ENCODE peak calls at places on chromosome 12, in five cellular contexts. O is AG09319, V is NCI-H1694 treated with DMSO at 0.1 percent for 48 hours, X is hippocampal formation, A is NCI-H1436. D is an unnamed sample.

GRCh38 chr12:113087193-113087592 is 30.7 kb downstream of the DTX1 start:
- DNase-seq in O (no peak), V (no peak), X (no peak), A (no peak), D (no peak)

GRCh38 chr12:122126713-122127597 is 47.1 kb downstream of the IL31 start:
- DNase-seq in O (no peak), V (no peak), X (no peak), A (no peak), D (no peak)

GRCh38 chr12:78494911-78495310 is 369.7 kb upstream of the SYT1 start:
- DNase-seq in O (no peak), V (no peak), X (no peak), A (no peak), D (no peak)

GRCh38 chr12:21677622-21678277 is 20.1 kb upstream of the LDHB start:
- DNase-seq in O (no peak), V (no peak), X (no peak), A (no peak), D (no peak)

GRCh38 chr12:68733661-68734071 is 12.3 kb upstream of the SLC35E3 start:
- DNase-seq in O (peak), V (no peak), X (no peak), A (no peak), D (no peak)

GRCh38 chr12:31387011-31387410 is 61.1 kb upstream of the SINHCAF start:
- DNase-seq in O (no peak), V (no peak), X (no peak), A (no peak), D (no peak)

GRCh38 chr12:98955284-98955683 is 310.2 kb downstream of the APAF1 start:
- DNase-seq in O (no peak), V (peak), X (no peak), A (peak), D (no peak)

GRCh38 chr12:51898937-51899336 is 8.4 kb upstream of the ACVRL1 start:
- DNase-seq in O (no peak), V (no peak), X (no peak), A (no peak), D (no peak)

GRCh38 chr12:13811061-13811460 is 170.3 kb downstream of the GRIN2B start:
- DNase-seq in O (no peak), V (no peak), X (no peak), A (no peak), D (no peak)

GRCh38 chr12:4353785-4354208 is 25.7 kb downstream of the FGF23 start:
- DNase-seq in O (no peak), V (no peak), X (no peak), A (no peak), D (no peak)

GRCh38 chr12:94445662-94446061 is 14.0 kb downstream of the CEP83 start:
- DNase-seq in O (no peak), V (no peak), X (no peak), A (no peak), D (no peak)

GRCh38 chr12:69879007-69879960 is 54.3 kb downstream of the MYRFL start:
- DNase-seq in O (peak), V (peak), X (peak), A (peak), D (peak)

GRCh38 chr12:28882444-28882843 is 266.6 kb upstream of the FAR2 start:
- DNase-seq in O (no peak), V (no peak), X (no peak), A (no peak), D (no peak)

GRCh38 chr12:84463756-84464495 is 448.7 kb downstream of the SLC6A15 start:
- DNase-seq in O (peak), V (no peak), X (no peak), A (no peak), D (no peak)

GRCh38 chr12:125688881-125689280 is 623.6 kb downstream of the AACS start:
- DNase-seq in O (no peak), V (no peak), X (no peak), A (no peak), D (no peak)

GRCh38 chr12:42326466-42327226 is 679 bp downstream of the PPHLN1 start:
- DNase-seq in O (no peak), V (no peak), X (no peak), A (peak), D (no peak)

GRCh38 chr12:112325157-112325556 is 57.1 kb downstream of the HECTD4 start:
- DNase-seq in O (no peak), V (no peak), X (no peak), A (no peak), D (no peak)

GRCh38 chr12:93848453-93849120 is 171.4 kb downstream of the CRADD start:
- DNase-seq in O (no peak), V (no peak), X (no peak), A (no peak), D (no peak)

GRCh38 chr12:88720785-88721650 is 140.7 kb upstream of the KITLG start:
- DNase-seq in O (no peak), V (no peak), X (no peak), A (no peak), D (no peak)

GRCh38 chr12:76399040-76399439 is 50.8 kb upstream of the BBS10 start:
- DNase-seq in O (no peak), V (no peak), X (no peak), A (no peak), D (no peak)

GRCh38 chr12:131380961-131381705 is 329.8 kb upstream of the SFSWAP start:
- DNase-seq in O (no peak), V (no peak), X (no peak), A (no peak), D (no peak)

GRCh38 chr12:69885656-69886055 is 60.6 kb downstream of the MYRFL start:
- DNase-seq in O (no peak), V (peak), X (no peak), A (no peak), D (no peak)

GRCh38 chr12:65556676-65557424 is 267.4 kb upstream of the HMGA2 start:
- DNase-seq in O (peak), V (peak), X (peak), A (peak), D (peak)

GRCh38 chr12:52181757-52182156 is 10.1 kb downstream of the KRT80 start:
- DNase-seq in O (no peak), V (peak), X (no peak), A (peak), D (no peak)

GRCh38 chr12:55829967-55830600 is 697 bp upstream of the DNAJC14 start:
- DNase-seq in O (no peak), V (no peak), X (peak), A (peak), D (peak)

GRCh38 chr12:53213348-53213747 is 6.3 kb upstream of the ITGB7 start:
- DNase-seq in O (no peak), V (peak), X (peak), A (peak), D (peak)

GRCh38 chr12:13288501-13288900 is 92.0 kb downstream of the EMP1 start:
- DNase-seq in O (no peak), V (no peak), X (no peak), A (no peak), D (no peak)

GRCh38 chr12:122190842-122191668 is 8.1 kb downstream of the LRRC43 start:
- DNase-seq in O (peak), V (peak), X (no peak), A (peak), D (no peak)

D was measured in amygdala.